ENCODE peak calls at places on chromosomes 3 and 15, in five cellular contexts. T, S, H, Q and Z are unnamed samples. For H3K27me3, the result is how much of the 10 kb centered on the place peaks cover.

GRCh38 chr3:38487323-38487722 is 8.8 kb upstream of the EXOG start:
- DNase-seq in T (no peak), S (no peak), H (no peak), Q (no peak), Z (no peak)

GRCh38 chr3:120418866-120419490 is 31.8 kb downstream of the FSTL1 start:
- DNase-seq in T (peak), S (no peak), H (peak), Q (no peak), Z (peak)

GRCh38 chr15:100081454-100081853 is 260.3 kb downstream of the ADAMTS17 start:
- DNase-seq in T (no peak), S (no peak), H (no peak), Q (no peak), Z (no peak)

GRCh38 chr3:47762233-47762632 is 19.5 kb downstream of the SMARCC1 start:
- DNase-seq in T (no peak), S (no peak), H (no peak), Q (no peak), Z (peak)

GRCh38 chr3:185583925-185584324 is 2.2 kb upstream of the SENP2 start:
- DNase-seq in T (no peak), S (no peak), H (no peak), Q (no peak), Z (no peak)

GRCh38 chr3:104907507-104907906 is 459.2 kb upstream of the ALCAM start:
- DNase-seq in T (no peak), S (no peak), H (no peak), Q (no peak), Z (no peak)

GRCh38 chr15:80998252-80998651 is 2.5 kb upstream of the TLNRD1 start:
- DNase-seq in T (no peak), S (no peak), H (no peak), Q (no peak), Z (no peak)

GRCh38 chr15:40918146-40918798 is 10.9 kb upstream of the DLL4 start:
- DNase-seq in T (no peak), S (no peak), H (no peak), Q (no peak), Z (no peak)

GRCh38 chr3:10553586-10554235 is 48.3 kb upstream of the ATP2B2 start:
- DNase-seq in T (no peak), S (no peak), H (peak), Q (no peak), Z (no peak)

GRCh38 chr3:112127522-112128494 is 5.2 kb downstream of the GCSAM start:
- DNase-seq in T (no peak), S (no peak), H (peak), Q (no peak), Z (no peak)

GRCh38 chr3:170506556-170506955 is 79.3 kb downstream of the SLC7A14 start:
- DNase-seq in T (no peak), S (no peak), H (peak), Q (no peak), Z (no peak)

GRCh38 chr3:189710620-189711388 is 79.6 kb downstream of the TP63 start:
- DNase-seq in T (no peak), S (no peak), H (peak), Q (no peak), Z (peak)

GRCh38 chr15:50353251-50353998 is 1.6 kb downstream of the GABPB1 start:
- DNase-seq in T (no peak), S (no peak), H (no peak), Q (no peak), Z (no peak)

GRCh38 chr15:70502576-70502975 is 260.8 kb downstream of the UACA start:
- DNase-seq in T (no peak), S (no peak), H (no peak), Q (no peak), Z (no peak)
- H3K27me3 ChIP-seq in T (under half), S (under half), H (under half), Q (under half), Z (under half)

DNA sequence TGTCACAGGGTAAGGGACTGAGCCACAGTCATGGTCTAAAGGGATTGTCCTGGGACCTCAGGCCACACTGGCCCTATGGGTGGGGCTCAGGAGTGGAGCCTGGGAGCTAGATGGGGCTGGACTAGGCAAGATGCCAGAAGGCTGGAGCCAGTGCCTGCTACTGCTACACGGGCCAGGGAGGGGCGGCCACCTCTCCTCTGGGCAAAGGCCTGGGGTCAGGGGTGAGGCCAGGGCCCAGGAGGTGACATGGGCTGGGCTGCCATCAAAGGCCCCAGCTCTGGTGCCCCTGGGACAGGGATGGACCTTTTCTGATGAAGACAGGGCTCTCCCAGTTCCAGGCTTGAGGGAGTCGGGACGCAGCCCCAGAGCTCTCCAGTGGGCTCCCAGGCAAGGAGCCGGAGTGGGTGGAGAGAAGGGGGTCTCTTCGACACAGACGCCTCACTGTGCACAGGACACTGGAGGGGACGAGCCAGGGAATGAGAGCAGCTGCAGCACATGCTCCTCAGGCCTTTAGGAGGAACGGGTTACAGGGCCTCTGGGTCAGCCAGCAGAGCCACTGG is 62.1 kb upstream of the IQSEC1 start:
- DNase-seq in T (no peak), S (no peak), H (no peak), Q (no peak), Z (no peak)
- H3K27ac ChIP-seq in T (no peak), S (no peak), H (no peak), Q (no peak), Z (no peak)

GRCh38 chr3:138944842-138945645 is 1.9 kb downstream of the FOXL2 start:
- DNase-seq in T (peak), S (no peak), H (peak), Q (no peak), Z (peak)
- H3K27me3 ChIP-seq in T (half or more), S (under half), H (half or more), Q (under half), Z (under half)

GRCh38 chr3:42590989-42591756 is 513 bp downstream of the SS18L2 start:
- DNase-seq in T (no peak), S (no peak), H (peak), Q (no peak), Z (no peak)

GRCh38 chr3:42589382-42590109 is 1.1 kb upstream of the SS18L2 start:
- DNase-seq in T (no peak), S (no peak), H (no peak), Q (no peak), Z (no peak)

GRCh38 chr3:42588625-42589024 is 2.0 kb upstream of the SS18L2 start:
- DNase-seq in T (no peak), S (no peak), H (no peak), Q (no peak), Z (no peak)

GRCh38 chr3:42593635-42594034 is 3.0 kb downstream of the SS18L2 start:
- DNase-seq in T (no peak), S (no peak), H (no peak), Q (no peak), Z (no peak)

DNA sequence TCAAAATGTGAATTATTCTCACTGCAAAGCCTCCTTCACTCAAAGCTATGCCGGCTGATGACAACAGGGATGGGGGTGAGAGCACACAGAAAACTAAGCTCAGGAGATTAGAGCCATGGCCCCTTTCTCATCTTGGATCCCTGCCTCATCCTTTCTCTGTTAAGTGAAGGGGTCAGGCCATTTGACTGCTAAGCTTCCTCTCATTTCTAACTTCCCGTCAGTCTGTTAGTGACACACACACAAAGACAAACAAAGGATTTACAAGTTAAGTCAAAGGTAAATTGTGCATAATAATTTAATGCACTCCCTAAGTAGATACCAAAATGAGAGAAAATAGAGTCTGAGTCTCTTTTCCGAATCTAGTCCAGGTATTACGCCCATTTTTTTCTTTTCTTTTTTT is 1.2 kb downstream of the SS18L2 start:
- DNase-seq in T (no peak), S (no peak), H (no peak), Q (no peak), Z (no peak)
- H3K27ac ChIP-seq in T (no peak), S (peak), H (no peak), Q (peak), Z (no peak)

GRCh38 chr3:13652728-13653127 is 103.8 kb downstream of the FBLN2 start:
- DNase-seq in T (no peak), S (no peak), H (no peak), Q (no peak), Z (no peak)
- H3K27me3 ChIP-seq in T (under half), S (under half), H (under half), Q (under half), Z (under half)

GRCh38 chr3:157147099-157147803 is 12.7 kb downstream of the CCNL1 start:
- DNase-seq in T (no peak), S (no peak), H (no peak), Q (no peak), Z (no peak)

GRCh38 chr3:157151151-157151550 is 8.8 kb downstream of the CCNL1 start:
- DNase-seq in T (no peak), S (no peak), H (no peak), Q (no peak), Z (no peak)

GRCh38 chr3:157148123-157148889 is 11.6 kb downstream of the CCNL1 start:
- DNase-seq in T (no peak), S (no peak), H (no peak), Q (no peak), Z (no peak)

GRCh38 chr3:157151627-157152026 is 8.3 kb downstream of the CCNL1 start:
- DNase-seq in T (no peak), S (no peak), H (peak), Q (no peak), Z (no peak)

DNA sequence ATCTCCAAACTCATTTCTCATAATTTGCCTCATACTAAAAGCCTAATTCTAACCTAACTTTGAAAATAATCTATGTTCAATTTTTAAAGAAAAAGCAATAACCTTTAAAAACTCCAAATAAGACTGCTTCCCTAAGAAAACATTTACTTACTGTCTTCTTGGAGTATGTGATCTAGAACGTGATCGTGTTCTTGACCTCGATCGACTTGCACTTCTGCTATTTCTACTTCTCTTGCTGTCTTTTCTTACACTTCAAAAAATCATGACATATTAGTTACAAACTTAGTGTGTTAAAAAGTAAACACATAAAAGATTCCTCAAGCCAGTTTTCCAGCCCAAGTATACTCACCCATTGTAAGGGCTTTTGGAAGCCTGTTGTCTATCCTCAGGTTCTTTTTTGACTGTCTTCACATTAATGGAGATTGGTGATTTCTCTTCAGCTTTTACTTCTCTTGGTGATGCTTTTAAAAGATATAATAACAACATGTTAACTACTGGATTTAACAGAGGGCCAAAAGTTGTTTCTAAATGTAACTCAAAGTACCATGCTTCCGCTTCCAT is 10.7 kb downstream of the CCNL1 start:
- DNase-seq in T (no peak), S (no peak), H (no peak), Q (no peak), Z (no peak)
- H3K27ac ChIP-seq in T (no peak), S (no peak), H (no peak), Q (no peak), Z (no peak)

GRCh38 chr15:34753236-34753894 is 1.4 kb downstream of the GJD2 start:
- DNase-seq in T (no peak), S (no peak), H (peak), Q (no peak), Z (peak)

GRCh38 chr15:34754171-34754580 is 622 bp downstream of the GJD2 start:
- DNase-seq in T (peak), S (no peak), H (no peak), Q (no peak), Z (no peak)

GRCh38 chr15:34757262-34757661 is 2.5 kb upstream of the GJD2 start:
- DNase-seq in T (no peak), S (no peak), H (no peak), Q (no peak), Z (no peak)

GRCh38 chr15:34755419-34755773 is 598 bp upstream of the GJD2 start:
- DNase-seq in T (no peak), S (no peak), H (no peak), Q (no peak), Z (no peak)

GRCh38 chr15:34754674-34755418 is at the start of gene GJD2:
- DNase-seq in T (peak), S (no peak), H (peak), Q (no peak), Z (no peak)
- H3K27me3 ChIP-seq in T (under half), S (under half), H (under half), Q (under half), Z (under half)

DNA sequence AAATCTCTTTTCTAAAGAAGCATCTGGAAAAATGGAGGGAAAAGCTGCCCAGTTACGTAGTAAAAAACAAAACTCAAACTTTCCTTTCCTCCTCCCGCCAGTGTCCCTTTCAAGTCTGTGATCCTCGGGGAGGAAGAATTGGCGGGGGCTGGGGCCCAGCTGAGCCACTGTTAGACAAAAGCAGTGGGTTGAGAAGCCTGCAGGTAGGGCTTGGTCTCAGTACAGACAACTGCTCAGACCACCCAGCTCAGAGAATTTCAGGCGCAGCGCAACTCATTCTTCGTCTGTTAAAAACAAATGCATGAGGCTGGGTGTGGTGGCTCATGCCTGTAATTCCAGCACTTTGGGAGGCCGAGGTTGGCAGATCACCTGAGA is 117.1 kb downstream of the MYLK start:
- DNase-seq in T (no peak), S (no peak), H (no peak), Q (no peak), Z (no peak)
- H3K27ac ChIP-seq in T (no peak), S (no peak), H (no peak), Q (no peak), Z (no peak)